ENCODE peak calls at places on chromosome 3, in seven cellular contexts. E is CD8-positive, alpha-beta memory T cell; B is Panc1; U is GM23338; Y is stomach; H is psoas muscle; X is NB4. D is an unnamed sample.

GRCh38 chr3:51319271-51319670 is 65.8 kb upstream of the MANF start:
- DNase-seq in E (no peak), Y (no peak), X (no peak), H (no peak), B (no peak), U (no peak), D (no peak)

GRCh38 chr3:30342319-30343060 is 263.9 kb upstream of the TGFBR2 start:
- DNase-seq in Y (no peak), X (no peak), H (no peak), U (no peak), B (peak), E (no peak), D (no peak)

GRCh38 chr3:134312873-134313838 is 61.1 kb downstream of the AMOTL2 start:
- DNase-seq in Y (peak), H (peak), X (no peak), E (no peak), U (peak), B (no peak), D (peak)

GRCh38 chr3:114756506-114757279 is 390.4 kb downstream of the ZBTB20 start:
- DNase-seq in H (no peak), X (no peak), B (no peak), E (no peak), U (no peak), Y (no peak), D (no peak)

GRCh38 chr3:151709847-151710246 is 23.9 kb upstream of the AADACL2 start:
- DNase-seq in Y (no peak), U (no peak), B (no peak), E (no peak), X (no peak), H (no peak), D (no peak)

GRCh38 chr3:194019766-194020165 is 116.2 kb upstream of the HES1 start:
- DNase-seq in E (no peak), Y (no peak), U (peak), H (no peak), B (no peak), X (no peak), D (no peak)

GRCh38 chr3:187165144-187165543 is 25.8 kb upstream of the RPL39L start:
- DNase-seq in E (no peak), H (no peak), Y (no peak), U (peak), X (peak), B (peak), D (peak)

GRCh38 chr3:147921044-147921443 is 511.9 kb downstream of the ZIC1 start:
- DNase-seq in U (no peak), Y (no peak), X (no peak), H (no peak), B (no peak), E (no peak), D (no peak)

GRCh38 chr3:187319699-187320302 is 28.3 kb upstream of the MASP1 start:
- DNase-seq in U (peak), B (peak), X (peak), E (peak), Y (peak), H (peak), D (peak)

GRCh38 chr3:55624238-55624637 is 137.1 kb upstream of the WNT5A start:
- DNase-seq in B (no peak), Y (no peak), E (no peak), H (no peak), U (no peak), X (peak), D (no peak)

GRCh38 chr3:149575213-149575961 is 82.4 kb downstream of the WWTR1 start:
- DNase-seq in Y (no peak), E (no peak), X (peak), B (peak), H (peak), U (no peak), D (no peak)

DNA sequence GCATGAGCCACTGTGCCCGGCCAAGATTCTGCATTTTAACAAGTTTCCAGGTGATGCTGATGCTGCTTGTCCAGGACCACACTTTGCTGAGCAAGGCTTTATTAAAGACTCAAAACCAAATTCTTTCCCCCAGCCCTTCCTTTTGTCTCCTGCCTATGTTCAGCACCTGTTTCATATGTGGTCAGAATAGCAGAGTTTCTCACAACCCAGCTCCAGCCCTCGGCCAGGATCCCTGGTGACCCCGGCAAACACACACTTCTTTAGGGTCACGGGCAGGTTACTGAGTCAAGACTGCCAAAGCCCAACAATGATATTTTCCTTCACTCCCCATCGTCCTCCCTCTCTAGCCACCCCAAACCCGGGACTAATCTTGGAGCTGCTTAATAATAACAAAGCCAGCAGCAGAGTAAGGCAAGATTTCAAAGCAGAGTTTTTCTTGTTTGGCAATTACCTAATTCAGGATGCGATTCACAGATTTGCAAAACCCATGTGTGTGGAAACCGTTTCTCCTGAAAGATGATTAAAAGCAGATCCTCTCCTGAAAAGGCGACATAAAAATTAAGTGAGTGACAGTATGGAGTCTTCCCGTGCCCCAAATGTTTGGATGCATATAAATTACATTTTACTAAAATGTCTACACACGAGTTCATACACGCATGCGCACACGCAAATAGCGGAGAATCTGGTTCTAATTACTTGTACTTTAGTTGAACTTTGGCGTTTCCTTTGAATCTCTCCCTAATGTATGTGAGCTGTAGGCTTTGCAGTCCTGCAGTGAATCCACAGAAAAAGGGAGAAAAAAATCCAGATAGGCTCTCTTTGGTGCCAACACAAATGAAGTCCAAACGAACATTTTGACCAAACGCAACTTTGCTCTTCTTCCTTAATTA is 25.7 kb downstream of the RARB start:
- DNase-seq in E (no peak), U (no peak), X (no peak), Y (no peak), B (no peak), H (no peak), D (no peak)
- H3K4me3 ChIP-seq in E (no peak), U (no peak), X (no peak), Y (no peak), B (no peak), H (peak), D (no peak)

DNA sequence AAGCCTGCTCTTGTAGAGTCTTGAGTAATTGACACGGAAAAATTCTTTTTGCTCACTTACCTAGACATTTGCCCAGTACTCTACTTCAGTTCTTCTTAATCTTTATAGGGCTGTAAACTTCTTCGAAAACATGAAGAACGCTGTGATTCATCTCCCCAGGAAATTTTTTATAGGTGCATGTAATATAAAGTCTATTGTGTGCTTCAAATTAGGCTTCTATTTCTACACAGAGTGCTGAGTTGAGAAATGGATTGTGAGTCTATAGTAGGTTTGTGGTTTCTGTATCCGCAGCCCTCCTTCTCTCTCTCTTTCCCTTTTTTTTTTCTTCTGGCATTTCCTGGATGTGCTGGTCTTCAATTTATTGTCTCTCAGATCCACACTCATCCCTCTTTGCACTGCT is 183.3 kb upstream of the DCBLD2 start:
- DNase-seq in E (no peak), Y (no peak), B (no peak), X (no peak), H (no peak), U (no peak), D (no peak)
- H3K4me3 ChIP-seq in E (no peak), Y (no peak), B (no peak), X (no peak), H (no peak), U (no peak), D (no peak)

DNA sequence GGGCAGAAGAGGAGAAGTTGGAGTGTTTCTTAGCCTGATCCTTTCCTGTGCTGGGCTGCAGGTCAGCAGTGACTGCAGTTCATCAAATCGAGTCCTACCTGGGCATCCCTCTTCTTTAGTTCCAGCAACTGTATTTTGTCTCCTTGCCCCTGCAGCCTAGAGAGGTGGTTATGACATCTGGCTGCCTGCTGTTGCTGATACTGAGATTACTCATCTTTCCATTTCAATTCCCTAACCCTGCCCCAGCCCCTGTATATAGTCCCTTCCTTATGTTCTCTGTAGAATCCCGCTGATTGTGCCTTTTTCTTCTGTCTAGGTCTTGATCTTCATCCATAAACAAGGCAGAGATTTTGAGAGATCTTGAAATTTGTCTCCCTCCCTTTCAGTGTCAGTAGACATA is 393.3 kb downstream of the EDEM1 start:
- DNase-seq in E (no peak), B (no peak), Y (no peak), X (no peak), H (no peak), U (no peak), D (no peak)
- H3K4me3 ChIP-seq in E (no peak), B (no peak), Y (no peak), X (no peak), H (no peak), U (no peak), D (no peak)

DNA sequence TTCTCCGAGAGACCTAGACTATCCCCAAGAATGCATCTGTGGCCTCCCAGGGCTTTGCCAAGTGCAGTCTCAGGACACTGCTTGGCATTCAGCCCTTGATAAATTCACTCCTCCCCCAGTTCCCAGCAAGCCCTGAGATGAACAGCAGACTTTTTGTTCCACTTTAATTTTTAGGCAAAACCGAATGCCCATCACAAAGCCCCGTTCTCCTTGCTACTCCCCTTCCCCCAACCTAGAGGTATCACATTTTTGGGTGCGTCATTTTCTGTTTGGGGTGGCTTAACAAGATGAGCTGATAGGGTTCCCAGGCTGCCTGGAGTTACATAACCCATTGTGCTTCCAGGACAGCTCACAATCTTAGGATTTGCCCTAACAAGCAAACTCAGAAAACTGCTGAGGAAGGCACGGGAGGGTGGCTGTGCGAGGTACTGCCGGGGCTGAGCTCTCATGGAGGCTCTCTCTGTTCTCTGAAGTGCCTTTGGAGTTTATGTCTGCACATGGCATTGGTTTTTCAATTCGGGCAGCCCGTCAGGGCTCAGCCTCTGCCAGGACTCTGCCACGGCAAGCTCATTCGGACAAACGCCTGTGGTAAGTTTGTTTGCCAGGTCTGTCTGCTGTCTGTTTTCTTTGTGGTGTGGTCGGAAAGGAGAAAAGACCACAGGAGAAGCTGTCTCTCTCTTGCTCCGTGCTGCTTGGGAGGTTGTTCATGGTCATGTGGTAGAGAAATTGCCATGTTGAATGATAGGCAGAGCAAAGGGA is at the start of gene TRAK1:
- DNase-seq in U (peak), Y (no peak), E (no peak), H (peak), X (no peak), B (no peak), D (no peak)
- H3K4me3 ChIP-seq in U (no peak), Y (peak), E (no peak), H (peak), X (no peak), B (no peak), D (no peak)

GRCh38 chr3:70386043-70386442 is 73.6 kb upstream of the MDFIC2 start:
- DNase-seq in X (no peak), U (peak), B (no peak), Y (no peak), E (no peak), H (no peak), D (peak)
- H3K4me3 ChIP-seq in X (no peak), U (no peak), B (no peak), Y (no peak), E (no peak), H (no peak), D (no peak)

DNA sequence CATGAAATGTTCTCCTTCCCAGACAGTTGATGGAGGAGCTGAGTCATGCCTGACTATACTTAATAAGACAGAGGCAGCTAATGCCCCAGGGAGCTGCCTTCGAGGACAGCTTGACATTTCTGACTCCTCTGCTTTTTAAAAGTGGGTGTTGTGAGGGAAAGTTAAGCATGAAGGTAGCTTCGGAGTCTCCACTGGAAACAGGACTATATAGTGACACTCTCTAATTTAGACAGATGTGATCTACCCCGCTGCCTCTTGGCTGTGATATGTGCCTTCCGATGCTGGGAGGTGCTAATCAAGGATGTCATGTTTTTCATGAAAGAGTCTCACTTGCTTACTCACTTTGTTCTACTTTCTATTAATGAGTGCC is 72.7 kb downstream of the IL1RAP start:
- DNase-seq in H (no peak), X (peak), U (no peak), B (no peak), Y (no peak), E (peak), D (no peak)
- H3K4me3 ChIP-seq in H (no peak), X (no peak), U (no peak), B (no peak), Y (no peak), E (no peak), D (no peak)

DNA sequence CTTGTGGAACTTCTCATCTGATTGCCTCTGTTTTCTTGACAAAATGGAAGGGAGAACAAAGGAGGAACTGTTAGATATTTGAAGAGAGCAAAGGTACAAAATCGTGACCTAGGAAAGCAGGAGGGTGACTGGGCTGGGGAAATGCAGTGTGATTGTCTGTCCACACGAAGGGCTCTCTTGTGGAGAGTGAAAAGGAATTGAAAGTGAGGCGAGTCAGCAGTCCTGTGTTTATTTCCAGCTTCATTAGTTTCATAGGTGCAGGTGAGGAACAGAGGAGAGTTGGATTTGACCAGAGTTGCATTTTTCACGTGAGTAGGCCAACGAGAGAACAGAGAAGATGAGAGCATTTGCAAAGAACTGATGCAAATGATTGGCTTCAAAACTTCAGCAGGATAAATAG is 336.4 kb upstream of the SATB1 start:
- DNase-seq in E (no peak), H (no peak), U (no peak), X (no peak), B (no peak), Y (no peak), D (no peak)
- H3K4me3 ChIP-seq in E (no peak), H (no peak), U (no peak), X (no peak), B (no peak), Y (no peak), D (no peak)

DNA sequence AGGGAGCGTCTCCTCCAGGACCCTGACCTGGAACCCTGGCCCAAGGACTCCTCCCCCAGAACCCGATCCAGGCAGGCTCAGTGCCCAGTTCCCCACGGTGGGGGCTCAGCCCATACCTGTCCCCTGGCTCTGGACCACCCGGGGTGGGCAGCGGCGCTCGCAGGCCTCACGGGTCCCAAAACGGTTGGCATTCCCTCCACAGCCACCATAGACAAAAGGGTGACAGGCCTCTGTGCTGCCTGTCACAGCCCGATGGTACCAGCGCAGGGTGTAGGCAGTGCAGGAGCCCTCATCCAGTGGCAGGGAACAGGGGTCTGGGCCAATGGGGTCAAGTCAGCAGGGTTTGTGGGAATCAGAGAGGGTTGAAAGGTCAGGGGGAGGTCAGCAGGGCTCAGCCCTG is 1.1 kb upstream of the UCN2 start:
- DNase-seq in Y (no peak), H (no peak), E (no peak), U (no peak), X (no peak), B (no peak), D (no peak)
- H3K4me3 ChIP-seq in Y (no peak), H (no peak), E (no peak), U (no peak), X (no peak), B (no peak), D (no peak)

D was measured in H7.